ENCODE peak calls at places on chromosomes 11 and 22, in eight cellular contexts. B is NCI-H2171; I is GM13977; J is HTR-8/SVneo; S is NCI-H187 treated with DMSO at 0.1 percent for 48 hours; Y is stimulated activated CD4-positive, alpha-beta T cell treated with anti-CD3 and anti-CD28 coated beads, Interleukin-1b, Interleukin-23, amount 100 ng/mL, for 1 hour; H is ACHN; P is CD4-positive, alpha-beta T cell. R is an unnamed sample.

GRCh38 chr11:57072640-57073039 is 83.9 kb downstream of the OR5AK2 start:
- DNase-seq in B (no peak), I (no peak), J (peak), S (no peak), Y (no peak), H (peak), P (no peak), R (no peak)

GRCh38 chr11:72831521-72832300 is 17.5 kb downstream of the ATG16L2 start:
- DNase-seq in B (peak), I (no peak), J (peak), S (peak), Y (peak), H (peak), P (peak), R (peak)

GRCh38 chr11:115720537-115721308 is 216.5 kb upstream of the CADM1 start:
- DNase-seq in B (no peak), I (no peak), J (no peak), S (peak), Y (no peak), H (no peak), P (no peak), R (no peak)

GRCh38 chr11:111676878-111677585 is 74.8 kb downstream of the SIK2 start:
- DNase-seq in B (no peak), I (no peak), J (peak), S (no peak), Y (no peak), H (peak), P (no peak), R (no peak)

GRCh38 chr11:86456075-86456939 is 81.6 kb downstream of the CCDC81 start:
- DNase-seq in B (peak), I (peak), J (peak), S (no peak), Y (peak), H (peak), P (peak), R (peak)

GRCh38 chr22:35275580-35275979 is 18.3 kb downstream of the HMGXB4 start:
- DNase-seq in B (no peak), I (no peak), J (no peak), S (no peak), Y (no peak), H (no peak), P (no peak), R (no peak)

GRCh38 chr11:68651985-68652682 is 32.2 kb upstream of the GAL start:
- DNase-seq in B (no peak), I (no peak), J (no peak), S (no peak), Y (no peak), H (no peak), P (no peak), R (no peak)

GRCh38 chr22:39818050-39818449 is 75.5 kb downstream of the ENTHD1 start:
- DNase-seq in B (no peak), I (no peak), J (no peak), S (no peak), Y (no peak), H (no peak), P (no peak), R (no peak)

GRCh38 chr11:67290801-67291200 is 1.7 kb downstream of the ANKRD13D start:
- DNase-seq in B (no peak), I (no peak), J (no peak), S (no peak), Y (no peak), H (no peak), P (no peak), R (no peak)

GRCh38 chr22:50032941-50033601 is 20.5 kb upstream of the IL17REL start:
- DNase-seq in B (no peak), I (no peak), J (no peak), S (no peak), Y (no peak), H (no peak), P (no peak), R (no peak)

GRCh38 chr11:112785104-112785503 is 176.1 kb upstream of the NCAM1 start:
- DNase-seq in B (no peak), I (no peak), J (no peak), S (no peak), Y (no peak), H (no peak), P (no peak), R (no peak)

GRCh38 chr22:43216738-43217137 is 29.8 kb upstream of the TTLL12 start:
- DNase-seq in B (peak), I (no peak), J (no peak), S (no peak), Y (no peak), H (no peak), P (no peak), R (no peak)

GRCh38 chr11:65574147-65574962 is 1.5 kb upstream of the EHBP1L1 start:
- DNase-seq in B (no peak), I (peak), J (peak), S (no peak), Y (peak), H (peak), P (peak), R (peak)

GRCh38 chr11:123587044-123587443 is 67.4 kb downstream of the SCN3B start:
- DNase-seq in B (no peak), I (no peak), J (peak), S (no peak), Y (no peak), H (no peak), P (no peak), R (no peak)

GRCh38 chr11:20162824-20163777 is 2.8 kb upstream of the DBX1 start:
- DNase-seq in B (no peak), I (peak), J (no peak), S (no peak), Y (no peak), H (peak), P (no peak), R (no peak)

GRCh38 chr11:122981388-122982264 is at the start of gene BSX:
- DNase-seq in B (no peak), I (peak), J (peak), S (no peak), Y (peak), H (peak), P (peak), R (peak)

GRCh38 chr11:107043242-107043991 is 25.1 kb upstream of the GUCY1A2 start:
- DNase-seq in B (no peak), I (peak), J (peak), S (no peak), Y (no peak), H (peak), P (no peak), R (no peak)

GRCh38 chr11:62879554-62879953 is 1.1 kb upstream of the SLC3A2 start:
- DNase-seq in B (no peak), I (no peak), J (no peak), S (no peak), Y (no peak), H (no peak), P (no peak), R (no peak)

GRCh38 chr22:45565973-45566372 is 63.3 kb downstream of the FBLN1 start:
- DNase-seq in B (no peak), I (no peak), J (no peak), S (no peak), Y (no peak), H (no peak), P (no peak), R (no peak)

GRCh38 chr22:37256075-37256726 is 12.1 kb upstream of the RAC2 start:
- DNase-seq in B (no peak), I (no peak), J (no peak), S (no peak), Y (no peak), H (no peak), P (no peak), R (no peak)

GRCh38 chr22:47067331-47067890 is 305.0 kb downstream of the TBC1D22A start:
- DNase-seq in B (no peak), I (no peak), J (no peak), S (no peak), Y (no peak), H (no peak), P (no peak), R (no peak)

GRCh38 chr11:48055292-48056132 is 75.2 kb downstream of the PTPRJ start:
- DNase-seq in B (no peak), I (no peak), J (no peak), S (no peak), Y (no peak), H (peak), P (peak), R (no peak)

GRCh38 chr22:26756675-26757293 is 99.4 kb downstream of the MIAT start:
- DNase-seq in B (peak), I (peak), J (peak), S (no peak), Y (peak), H (peak), P (peak), R (peak)

GRCh38 chr22:35074583-35074982 is 8.6 kb downstream of the ISX start:
- DNase-seq in B (no peak), I (no peak), J (no peak), S (no peak), Y (no peak), H (no peak), P (no peak), R (no peak)

GRCh38 chr22:23233746-23234408 is 53.6 kb downstream of the BCR start:
- DNase-seq in B (no peak), I (no peak), J (peak), S (no peak), Y (no peak), H (peak), P (no peak), R (no peak)

GRCh38 chr11:118152552-118153471 is at the start of gene SCN4B:
- DNase-seq in B (peak), I (peak), J (peak), S (peak), Y (no peak), H (peak), P (no peak), R (peak)